ENCODE peak calls at places on chromosome 5, in five cellular contexts. W is CD4-positive, alpha-beta T cell; E is stimulated activated naive B cell treated with anti-CD40 and anti-IgM and Interleukin-4, amounts not matched to agents 10 μg/mL and 1 μg/mL and 100 μg/mL, for 72 hours; T is CD8-positive, alpha-beta T cell; D is upper lobe of right lung. J is an unnamed sample.

GRCh38 chr5:152650413-152650812 is 245.3 kb upstream of the NMUR2 start:
- ATAC-seq in W (no peak), E (no peak), T (no peak), D (no peak), J (no peak)

GRCh38 chr5:78829811-78830499 is 155.2 kb downstream of the ARSB start:
- ATAC-seq in W (no peak), E (no peak), T (no peak), D (no peak), J (no peak)

GRCh38 chr5:126184474-126184873 is 238.7 kb upstream of the GRAMD2B start:
- ATAC-seq in W (no peak), E (no peak), T (no peak), D (no peak), J (no peak)

GRCh38 chr5:113059232-113059805 is 82.7 kb downstream of the DCP2 start:
- ATAC-seq in W (no peak), E (no peak), T (no peak), D (no peak), J (no peak)

GRCh38 chr5:42499016-42499415 is 75.8 kb downstream of the GHR start:
- ATAC-seq in W (no peak), E (no peak), T (no peak), D (peak), J (no peak)

GRCh38 chr5:26386532-26386931 is 651.9 kb downstream of the CDH9 start:
- ATAC-seq in W (no peak), E (no peak), T (no peak), D (no peak), J (no peak)

GRCh38 chr5:119378075-119378699 is 22.4 kb downstream of the TNFAIP8 start:
- ATAC-seq in W (no peak), E (no peak), T (no peak), D (no peak), J (no peak)

GRCh38 chr5:127430627-127431026 is 86.8 kb upstream of the PRRC1 start:
- ATAC-seq in W (no peak), E (no peak), T (no peak), D (no peak), J (no peak)

GRCh38 chr5:135222171-135222681 is 176.8 kb downstream of the MACROH2A1 start:
- ATAC-seq in W (no peak), E (no peak), T (no peak), D (no peak), J (no peak)

GRCh38 chr5:92500752-92501151 is 1080.3 kb downstream of the NR2F1-AS1 start:
- ATAC-seq in W (no peak), E (no peak), T (no peak), D (no peak), J (no peak)

GRCh38 chr5:132266031-132266835 is 8.7 kb downstream of the PDLIM4 start:
- ATAC-seq in W (no peak), E (no peak), T (no peak), D (no peak), J (no peak)

GRCh38 chr5:67425514-67425913 is 228.9 kb upstream of the CD180 start:
- ATAC-seq in W (no peak), E (no peak), T (no peak), D (no peak), J (no peak)

GRCh38 chr5:78896128-78896527 is 89.0 kb downstream of the ARSB start:
- ATAC-seq in W (no peak), E (no peak), T (no peak), D (peak), J (no peak)

GRCh38 chr5:96023518-96023917 is 61.9 kb upstream of the ELL2 start:
- ATAC-seq in W (no peak), E (no peak), T (no peak), D (no peak), J (no peak)

GRCh38 chr5:77607324-77607723 is 31.2 kb downstream of the OTP start:
- ATAC-seq in W (no peak), E (no peak), T (no peak), D (no peak), J (no peak)

GRCh38 chr5:118752992-118753391 is 235.4 kb downstream of the DTWD2 start:
- ATAC-seq in W (no peak), E (no peak), T (no peak), D (no peak), J (no peak)

GRCh38 chr5:54927097-54927746 is 58.2 kb downstream of the ESM1 start:
- ATAC-seq in W (no peak), E (no peak), T (no peak), D (no peak), J (no peak)

GRCh38 chr5:175842947-175843793 is 28.2 kb upstream of the CPLX2 start:
- ATAC-seq in W (no peak), E (no peak), T (no peak), D (no peak), J (no peak)

GRCh38 chr5:17255471-17256016 is 38.1 kb downstream of the BASP1 start:
- ATAC-seq in W (no peak), E (peak), T (no peak), D (peak), J (peak)

GRCh38 chr5:100479079-100479688 is 56.0 kb upstream of the FAM174A start:
- ATAC-seq in W (no peak), E (no peak), T (no peak), D (peak), J (no peak)